ENCODE peak calls at places on chromosomes 6 and 20, in seven cellular contexts. R is cardiac muscle cell; Y is activated CD4-positive, alpha-beta T cell treated with anti-CD3 and anti-CD28 coated beads, Interleukin-2, amount 50 U/mL, for 24 hours; F is BJ; P is substantia nigra; B is A673; U is NCI-H2171. I is an unnamed sample.

GRCh38 chr6:153170511-153170910 is 39.4 kb upstream of the RGS17 start:
- DNase-seq in R (peak; percentile 18), Y (no peak), F (no peak), P (no peak), B (peak; percentile 36), U (no peak), I (no peak)

GRCh38 chr6:13305256-13305650 is 23.1 kb downstream of the TBC1D7 start:
- DNase-seq in R (no peak), Y (no peak), F (no peak), P (no peak), B (no peak), U (no peak), I (no peak)

GRCh38 chr20:19406371-19406770 is 193.9 kb downstream of the SLC24A3 start:
- DNase-seq in R (no peak), Y (no peak), F (no peak), P (no peak), B (no peak), U (no peak), I (no peak)

GRCh38 chr20:3721912-3722311 is 9.5 kb upstream of the SIGLEC1 start:
- DNase-seq in R (no peak), Y (no peak), F (no peak), P (no peak), B (no peak), U (no peak), I (no peak)

GRCh38 chr20:59007758-59008511 is 881 bp upstream of the CTSZ start:
- DNase-seq in R (no peak), Y (no peak), F (no peak), P (no peak), B (no peak), U (no peak), I (no peak)

GRCh38 chr6:147936703-147937102 is 405.9 kb upstream of the SASH1 start:
- DNase-seq in R (no peak), Y (no peak), F (no peak), P (no peak), B (no peak), U (no peak), I (no peak)

GRCh38 chr6:4336778-4337442 is 201.5 kb upstream of the ECI2 start:
- DNase-seq in R (peak; percentile 76), Y (no peak), F (no peak), P (no peak), B (no peak), U (no peak), I (no peak)

GRCh38 chr6:131754088-131754487 is 43.3 kb upstream of the CTAGE9 start:
- DNase-seq in R (no peak), Y (no peak), F (no peak), P (no peak), B (no peak), U (no peak), I (no peak)

GRCh38 chr6:101391772-101392560 is 1.5 kb upstream of the GRIK2 start:
- DNase-seq in R (no peak), Y (no peak), F (no peak), P (no peak), B (no peak), U (no peak), I (no peak)

GRCh38 chr6:20789162-20789561 is 254.9 kb downstream of the CDKAL1 start:
- DNase-seq in R (peak; percentile 60), Y (no peak), F (no peak), P (no peak), B (no peak), U (no peak), I (no peak)

GRCh38 chr20:34268851-34269668 is 27.8 kb downstream of the ASIP start:
- DNase-seq in R (peak; percentile 45), Y (no peak), F (no peak), P (no peak), B (peak; percentile 49), U (no peak), I (no peak)

GRCh38 chr20:64211874-64212658 is 43.5 kb upstream of the PCMTD2 start:
- DNase-seq in R (no peak), Y (no peak), F (no peak), P (no peak), B (no peak), U (no peak), I (no peak)

GRCh38 chr6:26064619-26065257 is 22.5 kb upstream of the HFE start:
- DNase-seq in R (peak; percentile 74), Y (no peak), F (no peak), P (no peak), B (peak; percentile 74), U (peak; percentile 21), I (peak; percentile 18)

GRCh38 chr6:154476494-154476893 is 34.0 kb downstream of the CNKSR3 start:
- DNase-seq in R (no peak), Y (no peak), F (no peak), P (no peak), B (no peak), U (no peak), I (no peak)

GRCh38 chr6:12266571-12266970 is 23.6 kb upstream of the EDN1 start:
- DNase-seq in R (peak; percentile 70), Y (no peak), F (no peak), P (no peak), B (no peak), U (no peak), I (no peak)

GRCh38 chr6:14276667-14277404 is 159.3 kb downstream of the CD83 start:
- DNase-seq in R (no peak), Y (no peak), F (no peak), P (no peak), B (no peak), U (no peak), I (no peak)

GRCh38 chr6:135464634-135465033 is 32.9 kb downstream of the AHI1 start:
- DNase-seq in R (no peak), Y (no peak), F (no peak), P (no peak), B (no peak), U (no peak), I (no peak)

GRCh38 chr6:149840345-149841075 is 23.6 kb downstream of the LRP11 start:
- DNase-seq in R (peak; percentile 74), Y (no peak), F (no peak), P (peak; percentile 11), B (peak; percentile 55), U (no peak), I (no peak)

GRCh38 chr20:57653910-57654309 is 33.7 kb upstream of the ZBP1 start:
- DNase-seq in R (no peak), Y (no peak), F (no peak), P (no peak), B (no peak), U (peak; percentile 57), I (no peak)

GRCh38 chr6:111943723-111944122 is 70.5 kb upstream of the FYN start:
- DNase-seq in R (no peak), Y (no peak), F (no peak), P (no peak), B (no peak), U (no peak), I (no peak)

I was measured in neural crest cell.